ENCODE peak calls at places on chromosomes 4 and X, in seven cellular contexts. U is breast epithelium, H is HepG2, F is stomach, A is endothelial cell of umbilical vein, X is suprapubic skin, R is GM12878. S is an unnamed sample. For H3K4me1, the result is how much of the 10 kb centered on the place peaks cover.

GRCh38 chrX:132046533-132046932 is 23.4 kb downstream of the STK26 start:
- DNase-seq in U (no peak), H (no peak), F (no peak), A (no peak), X (no peak), R (no peak), S (no peak)

GRCh38 chrX:118760025-118760424 is 32.6 kb downstream of the IL13RA1 start:
- DNase-seq in U (no peak), H (no peak), F (no peak), A (no peak), X (no peak), R (no peak), S (no peak)

GRCh38 chr4:24063771-24064170 is 173.9 kb upstream of the PPARGC1A start:
- DNase-seq in U (no peak), H (no peak), F (no peak), A (no peak), X (no peak), R (no peak), S (no peak)

GRCh38 chr4:118270492-118270891 is 82.3 kb downstream of the PRSS12 start:
- DNase-seq in U (no peak), H (peak), F (no peak), A (peak), X (no peak), R (no peak), S (no peak)

GRCh38 chrX:40543661-40544328 is 37.0 kb upstream of the ATP6AP2 start:
- DNase-seq in U (no peak), H (peak), F (no peak), A (peak), X (no peak), R (peak), S (no peak)

GRCh38 chr4:52507774-52508173 is 151.3 kb downstream of the USP46 start:
- DNase-seq in U (no peak), H (no peak), F (no peak), A (no peak), X (no peak), R (no peak), S (no peak)

GRCh38 chrX:140933056-140933455 is 69.3 kb upstream of the SPANXB1 start:
- DNase-seq in U (no peak), H (no peak), F (no peak), A (no peak), X (no peak), R (no peak), S (no peak)

GRCh38 chr4:82128355-82128754 is 245.4 kb downstream of the HNRNPD start:
- DNase-seq in U (no peak), H (no peak), F (no peak), A (no peak), X (no peak), R (no peak), S (no peak)

GRCh38 chr4:54446556-54446955 is 211.2 kb upstream of the KIT start:
- DNase-seq in U (no peak), H (no peak), F (no peak), A (no peak), X (no peak), R (no peak), S (no peak)

GRCh38 chrX:154028502-154029184 is 8.9 kb upstream of the IRAK1 start:
- DNase-seq in U (no peak), H (no peak), F (no peak), A (no peak), X (no peak), R (no peak), S (peak)

GRCh38 chr4:35521682-35522081 is 722.6 kb downstream of the ARAP2 start:
- DNase-seq in U (no peak), H (no peak), F (no peak), A (no peak), X (no peak), R (no peak), S (no peak)

GRCh38 chr4:1219553-1219950 is 29.4 kb downstream of the CTBP1 start:
- DNase-seq in U (no peak), H (no peak), F (no peak), A (no peak), X (no peak), R (no peak), S (no peak)

GRCh38 chr4:1218892-1219552 is 29.9 kb downstream of the CTBP1 start:
- DNase-seq in U (no peak), H (no peak), F (no peak), A (no peak), X (no peak), R (peak), S (no peak)

GRCh38 chr4:1222036-1222789 is 26.7 kb downstream of the CTBP1 start:
- DNase-seq in U (no peak), H (no peak), F (no peak), A (no peak), X (no peak), R (no peak), S (no peak)

GRCh38 chr4:1221155-1221870 is 27.6 kb downstream of the CTBP1 start:
- DNase-seq in U (no peak), H (no peak), F (no peak), A (no peak), X (no peak), R (no peak), S (no peak)

DNA sequence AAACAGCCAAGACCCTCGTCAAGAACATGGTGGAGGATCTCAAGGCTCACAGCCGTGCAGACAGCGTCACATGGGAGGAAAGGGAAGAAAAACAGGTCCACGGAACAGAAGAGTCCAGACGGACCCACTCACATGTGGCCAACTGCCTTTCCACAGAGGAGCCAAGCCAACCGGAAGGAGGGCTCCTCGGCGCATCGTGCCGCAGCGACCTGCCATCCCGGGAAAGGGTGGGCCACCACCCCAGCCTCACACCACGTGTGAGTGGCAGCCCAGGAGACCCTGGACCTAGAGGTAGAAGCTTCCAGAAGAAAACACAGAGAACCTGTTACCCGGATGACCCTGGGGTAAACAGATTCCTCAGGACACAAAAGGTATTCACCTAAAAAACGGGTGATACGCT is 28.4 kb downstream of the CTBP1 start:
- DNase-seq in U (no peak), H (no peak), F (no peak), A (no peak), X (no peak), R (no peak), S (no peak)
- H3K4me1 ChIP-seq in U (under half), H (under half), F (under half), A (under half), X (half or more), R (under half), S (under half)

DNA sequence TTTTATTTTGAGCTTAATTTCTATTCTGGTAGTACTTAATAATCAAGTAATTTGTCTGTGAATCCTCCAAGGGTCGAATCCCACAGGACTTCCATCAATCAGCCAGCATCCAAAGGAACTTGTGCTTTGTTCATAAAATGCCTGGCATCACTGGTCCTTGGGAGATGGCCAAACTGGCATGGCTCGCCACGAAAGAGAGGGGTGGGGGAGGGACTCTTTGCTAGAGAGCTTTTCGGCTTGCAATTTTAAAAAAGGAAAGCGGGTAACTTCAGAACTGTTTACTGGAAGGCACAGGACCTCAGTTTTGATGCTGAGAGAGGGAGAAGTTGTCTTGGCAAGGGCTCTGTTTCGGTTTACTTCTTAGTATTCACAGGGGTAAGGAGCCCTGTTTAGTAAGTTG is 79.4 kb upstream of the FHL1 start:
- DNase-seq in U (no peak), H (no peak), F (no peak), A (no peak), X (no peak), R (no peak), S (no peak)
- TF ChIP-seq POLR2AphosphoS5 in U (no peak), H (no peak), F (no peak), A (no peak), X (no peak), R (no peak), S (no peak)

GRCh38 chr4:163175971-163176958 is 9.6 kb upstream of the NAF1 start:
- DNase-seq in U (no peak), H (no peak), F (no peak), A (no peak), X (no peak), R (no peak), S (no peak)
- H3K27ac ChIP-seq in U (no peak), H (no peak), F (no peak), A (no peak), X (no peak), R (no peak), S (no peak)

GRCh38 chr4:121688696-121689095 is 8.1 kb downstream of the ANXA5 start:
- DNase-seq in U (no peak), H (no peak), F (no peak), A (no peak), X (no peak), R (no peak), S (no peak)
- H3K4me1 ChIP-seq in U (under half), H (half or more), F (half or more), A (half or more), X (under half), R (under half), S (half or more)

GRCh38 chr4:1721003-1721665 is at the start of the genes TACC3 and TMEM129:
- DNase-seq in U (peak), H (peak), F (peak), A (peak), X (peak), R (peak), S (peak)
- TF ChIP-seq POLR2AphosphoS5 in U (peak), H (no peak), F (peak), A (peak), X (peak), R (no peak), S (peak)

GRCh38 chr4:140082399-140082758 is 71.6 kb downstream of the MAML3 start:
- DNase-seq in U (no peak), H (no peak), F (no peak), A (no peak), X (no peak), R (no peak), S (no peak)
- H3K27ac ChIP-seq in U (peak), H (no peak), F (peak), A (no peak), X (no peak), R (no peak), S (no peak)

DNA sequence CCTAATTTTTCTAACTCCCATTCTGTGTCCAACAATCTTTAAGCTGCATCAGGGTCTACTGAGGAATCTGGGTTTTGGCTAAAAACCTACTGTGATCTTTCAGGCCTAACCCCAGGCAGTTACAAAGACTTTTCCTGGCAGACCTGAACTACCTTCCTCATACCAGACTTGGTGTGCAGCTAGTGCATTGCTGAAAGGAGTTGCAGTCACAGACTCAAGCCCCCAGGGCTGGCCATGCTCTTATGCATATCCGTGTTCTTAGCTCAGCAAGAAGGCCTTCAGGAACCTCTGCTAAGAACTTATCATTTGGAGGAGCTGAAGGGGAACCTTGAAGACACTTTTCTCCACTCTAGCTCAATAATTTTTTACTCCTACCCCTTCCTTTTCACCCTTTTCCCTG is 147.6 kb downstream of the INPP4B start:
- DNase-seq in U (no peak), H (no peak), F (no peak), A (no peak), X (no peak), R (no peak), S (no peak)
- H3K4me1 ChIP-seq in U (under half), H (under half), F (under half), A (under half), X (under half), R (under half), S (under half)

GRCh38 chr4:140152015-140152703 is 1.8 kb downstream of the MAML3 start:
- DNase-seq in U (no peak), H (no peak), F (peak), A (no peak), X (peak), R (no peak), S (peak)
- TF ChIP-seq POLR2AphosphoS5 in U (peak), H (no peak), F (no peak), A (peak), X (no peak), R (no peak), S (no peak)

GRCh38 chr4:38562751-38563198 is 101.2 kb upstream of the KLF3 start:
- DNase-seq in U (no peak), H (peak), F (no peak), A (peak), X (peak), R (no peak), S (no peak)

GRCh38 chr4:38560340-38560739 is 103.7 kb upstream of the KLF3 start:
- DNase-seq in U (no peak), H (no peak), F (no peak), A (no peak), X (no peak), R (no peak), S (no peak)

GRCh38 chr4:38565271-38566199 is 98.5 kb upstream of the KLF3 start:
- DNase-seq in U (peak), H (no peak), F (peak), A (no peak), X (peak), R (no peak), S (no peak)

GRCh38 chr4:38563703-38564490 is 100.1 kb upstream of the KLF3 start:
- DNase-seq in U (no peak), H (no peak), F (no peak), A (no peak), X (no peak), R (no peak), S (no peak)

GRCh38 chr4:38560763-38561558 is 103.0 kb upstream of the KLF3 start:
- DNase-seq in U (no peak), H (no peak), F (no peak), A (no peak), X (no peak), R (peak), S (no peak)
- H3K27ac ChIP-seq in U (no peak), H (no peak), F (no peak), A (no peak), X (no peak), R (no peak), S (no peak)

DNA sequence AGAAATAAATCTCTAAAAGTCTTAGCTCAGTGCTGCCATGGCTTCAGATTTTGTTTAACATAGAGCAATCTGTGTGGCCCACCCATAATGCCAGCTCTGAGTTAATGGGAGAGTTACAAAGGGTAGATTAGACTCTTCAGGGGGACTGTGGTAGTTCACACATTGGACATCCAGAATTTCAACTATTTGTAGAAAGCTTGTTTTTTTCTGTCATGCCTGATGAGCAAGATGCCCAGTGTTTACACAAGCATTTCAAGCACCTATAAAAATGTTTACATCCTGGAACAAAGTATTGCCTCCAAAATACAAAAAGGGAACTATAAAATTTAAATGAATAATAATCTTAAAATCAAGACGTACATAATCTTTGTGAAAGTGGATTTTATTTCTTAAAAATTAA is 43.0 kb upstream of the FAM9A start:
- DNase-seq in U (no peak), H (no peak), F (no peak), A (no peak), X (no peak), R (no peak), S (no peak)
- H3K4me1 ChIP-seq in U (under half), H (under half), F (under half), A (under half), X (under half), R (under half), S (under half)

S was measured in spleen.